ENCODE peak calls at places on chromosomes 1 and 21, in six cellular contexts. L is endothelial cell of umbilical vein, G is tibial nerve, I is adrenal gland, F is uterus, A is heart left ventricle. W is an unnamed sample.

GRCh38 chr1:112501810-112502641 is 6.7 kb upstream of the WNT2B start:
- DNase-seq in G (peak; percentile 45), I (peak; percentile 82), A (peak; percentile 82), F (peak; percentile 77), L (peak; percentile 71), W (peak; percentile 62)

GRCh38 chr1:187264995-187265602 is 436.4 kb downstream of the PLA2G4A start:
- DNase-seq in I (peak; percentile 18), A (no peak), L (peak; percentile 70), F (no peak), G (no peak), W (peak; percentile 47)

GRCh38 chr1:53603431-53603830 is 135.5 kb downstream of the GLIS1 start:
- DNase-seq in I (no peak), G (no peak), A (peak; percentile 10), F (no peak), L (no peak), W (no peak)

GRCh38 chr1:71270394-71270793 is 189.6 kb upstream of the ZRANB2 start:
- DNase-seq in F (no peak), L (no peak), A (no peak), G (no peak), I (no peak), W (no peak)

GRCh38 chr1:83033682-83034081 is 965.2 kb downstream of the TTLL7 start:
- DNase-seq in I (no peak), F (no peak), G (no peak), A (no peak), L (peak; percentile 25), W (no peak)

GRCh38 chr1:115069186-115069585 is 20.1 kb downstream of the TSPAN2 start:
- DNase-seq in F (peak; percentile 48), G (no peak), A (no peak), I (no peak), L (no peak), W (no peak)

GRCh38 chr21:27275294-27275927 is 308.5 kb upstream of the ADAMTS5 start:
- DNase-seq in A (no peak), L (no peak), F (no peak), I (no peak), G (no peak), W (no peak)

GRCh38 chr1:108084866-108085477 is 115.2 kb downstream of the SLC25A24 start:
- DNase-seq in I (no peak), G (no peak), F (no peak), A (peak; percentile 60), L (no peak), W (no peak)

GRCh38 chr1:246961939-246962373 is 30.2 kb upstream of the AHCTF1 start:
- DNase-seq in I (peak; percentile 18), F (no peak), L (peak; percentile 12), G (no peak), A (no peak), W (peak; percentile 12)

GRCh38 chr1:92483442-92484170 is 3.1 kb downstream of the GFI1 start:
- DNase-seq in F (no peak), A (no peak), G (no peak), I (no peak), L (no peak), W (peak; percentile 76)

GRCh38 chr1:186683637-186684410 is 3.6 kb upstream of the PTGS2 start:
- DNase-seq in F (no peak), I (no peak), G (no peak), L (no peak), A (no peak), W (no peak)

GRCh38 chr1:39103321-39104157 is 77.4 kb downstream of the NDUFS5 start:
- DNase-seq in A (no peak), F (no peak), G (no peak), L (peak; percentile 75), I (no peak), W (no peak)

GRCh38 chr1:185426761-185427698 is 110.0 kb upstream of the IVNS1ABP start:
- DNase-seq in G (no peak), F (no peak), L (peak; percentile 92), A (no peak), I (peak; percentile 56), W (no peak)

GRCh38 chr1:36531833-36532232 is 49.1 kb upstream of the CSF3R start:
- DNase-seq in A (no peak), I (no peak), L (no peak), G (no peak), F (no peak), W (no peak)

GRCh38 chr21:34333150-34333739 is 30.6 kb upstream of the KCNE2 start:
- DNase-seq in L (no peak), A (no peak), I (no peak), G (no peak), F (no peak), W (no peak)

GRCh38 chr1:84307398-84307797 is 5.9 kb downstream of the SAMD13 start:
- DNase-seq in L (no peak), A (no peak), F (no peak), G (no peak), I (no peak), W (no peak)

GRCh38 chr1:11498956-11499824 is 20.2 kb downstream of the DISP3 start:
- DNase-seq in F (no peak), A (no peak), L (no peak), I (no peak), G (no peak), W (no peak)

GRCh38 chr1:3610165-3610822 is 1.0 kb downstream of the MEGF6 start:
- DNase-seq in I (no peak), L (peak; percentile 46), F (peak; percentile 44), A (no peak), G (no peak), W (no peak)

GRCh38 chr1:151458936-151459330 is 361 bp downstream of the POGZ start:
- DNase-seq in I (peak; percentile 75), A (peak; percentile 78), F (peak; percentile 66), G (peak; percentile 29), L (peak; percentile 35), W (peak; percentile 66)

GRCh38 chr1:150575518-150576366 is 3.7 kb downstream of the MCL1 start:
- DNase-seq in F (no peak), L (no peak), A (no peak), I (no peak), G (no peak), W (no peak)

GRCh38 chr1:205293350-205294074 is 28.0 kb downstream of the NUAK2 start:
- DNase-seq in I (no peak), F (no peak), A (no peak), L (no peak), G (no peak), W (no peak)

GRCh38 chr1:115088871-115089442 is 346 bp downstream of the TSPAN2 start:
- DNase-seq in F (no peak), G (no peak), L (no peak), A (no peak), I (no peak), W (no peak)

GRCh38 chr1:233289676-233290075 is 5.8 kb downstream of the PCNX2 start:
- DNase-seq in L (peak; percentile 23), G (no peak), F (no peak), I (no peak), A (no peak), W (peak; percentile 20)

GRCh38 chr1:197905699-197906351 is 3.4 kb downstream of the C1orf53 start:
- DNase-seq in I (no peak), L (no peak), F (no peak), G (no peak), A (no peak), W (no peak)

GRCh38 chr1:197903196-197903514 is 725 bp downstream of the C1orf53 start:
- DNase-seq in G (no peak), L (no peak), A (no peak), F (no peak), I (no peak), W (no peak)

GRCh38 chr1:197904126-197904787 is 1.8 kb downstream of the C1orf53 start:
- DNase-seq in A (no peak), G (no peak), F (no peak), I (no peak), L (no peak), W (no peak)

GRCh38 chr1:197902131-197902453 is 338 bp upstream of the C1orf53 start:
- DNase-seq in L (no peak), F (no peak), G (no peak), A (no peak), I (no peak), W (no peak)

DNA sequence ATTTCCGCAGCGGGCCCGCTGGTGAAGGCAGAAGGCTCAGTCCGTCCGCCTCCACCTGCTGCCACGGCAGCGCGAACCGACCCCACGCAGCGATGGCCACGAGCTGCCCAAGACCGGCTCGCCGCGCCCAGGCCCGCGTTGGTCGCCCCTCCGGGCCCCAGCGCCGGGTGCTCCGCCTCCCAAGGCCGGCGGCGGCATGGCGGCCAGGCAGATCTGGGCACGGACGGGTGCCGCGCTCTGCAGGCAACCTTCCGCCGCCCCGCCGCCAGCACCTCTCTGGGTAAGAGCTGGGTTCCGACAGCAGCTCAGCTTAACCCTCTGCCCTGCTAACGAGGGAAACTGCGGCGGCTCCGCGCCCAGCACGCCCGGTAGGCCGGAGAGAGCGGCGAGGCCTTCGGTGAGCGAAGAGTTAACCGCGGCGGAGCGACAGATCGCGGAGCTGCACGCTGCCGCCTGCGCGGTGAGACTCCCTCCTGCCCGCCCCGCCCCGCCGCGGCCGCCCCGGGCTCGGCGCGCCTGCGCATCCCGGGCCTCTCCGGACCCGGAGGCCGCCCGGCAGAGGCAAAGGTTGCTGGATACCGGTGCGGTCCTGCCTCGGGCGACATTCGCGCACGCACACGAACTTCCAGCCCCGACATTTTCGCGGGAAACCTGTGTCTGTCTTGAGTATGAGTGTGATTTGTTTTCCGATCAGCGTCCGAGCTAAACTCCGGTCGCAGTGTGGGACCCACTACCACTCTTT is at the start of gene C1orf53:
- DNase-seq in I (peak; percentile 90), L (peak; percentile 91), F (peak; percentile 86), A (peak; percentile 92), G (peak; percentile 49), W (peak; percentile 92)
- TF ChIP-seq POLR2A in I (peak; percentile 49), L (peak; percentile 74), F (peak; percentile 44), A (no peak), G (no peak), W (peak; percentile 73)

DNA sequence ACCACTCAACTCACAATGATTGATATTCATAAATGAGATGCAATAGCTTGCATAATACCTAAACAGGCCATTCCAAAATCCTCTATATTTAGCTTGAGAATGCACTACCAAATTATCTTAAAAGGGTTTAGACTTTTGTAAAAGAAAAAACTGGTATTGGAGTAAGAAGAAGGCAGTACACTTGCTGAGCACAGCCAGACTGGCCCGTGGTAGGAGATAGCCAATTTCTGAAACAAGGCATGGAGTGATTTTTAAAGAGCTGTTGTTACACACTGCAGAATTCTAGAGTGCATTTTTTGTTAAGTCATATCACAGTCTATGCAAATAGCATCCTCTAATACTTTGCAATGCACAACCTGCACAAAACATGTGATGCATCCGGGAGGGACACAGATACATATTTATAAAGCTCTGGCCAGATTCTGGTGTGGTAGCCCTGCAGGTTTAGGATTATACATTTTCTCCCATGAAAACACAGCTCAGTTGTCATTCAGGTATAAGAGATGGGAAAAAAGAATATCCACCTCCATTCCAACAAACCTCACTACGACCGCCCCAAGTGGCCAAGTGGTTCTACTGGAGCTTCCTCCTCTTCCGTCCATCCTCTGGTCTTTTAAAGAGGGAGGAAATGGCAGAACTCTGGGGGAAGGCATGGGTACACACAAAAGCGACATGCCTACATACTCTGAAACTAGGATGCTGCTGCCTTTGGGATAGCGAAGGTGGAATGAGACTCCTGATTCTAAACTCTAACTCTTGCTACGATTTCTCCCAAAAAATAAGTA is 40.8 kb downstream of the BCAR3 start:
- DNase-seq in F (no peak), I (no peak), L (no peak), G (no peak), A (no peak), W (no peak)
- H3K4me3 ChIP-seq in F (no peak overlapping the region), I (no peak overlapping the region), L (no peak overlapping the region), G (no peak overlapping the region), A (no peak overlapping the region), W (no peak overlapping the region)

GRCh38 chr1:20265243-20265642 is 25.4 kb upstream of the VWA5B1 start:
- DNase-seq in I (no peak), A (no peak), F (no peak), G (no peak), L (no peak), W (no peak)
- TF ChIP-seq POLR2A in I (no peak), A (no peak), F (no peak), G (no peak), L (no peak), W (no peak)

GRCh38 chr1:67749263-67749843 is 64.4 kb downstream of the GADD45A start:
- DNase-seq in A (no peak), I (no peak), G (no peak), F (no peak), L (no peak), W (no peak)
- H3K4me3 ChIP-seq in A (peak overlapping the region; percentile 22), I (no peak overlapping the region), G (peak overlapping the region; percentile 28), F (no peak overlapping the region), L (no peak overlapping the region), W (no peak overlapping the region)

W was measured in body of pancreas.